ENCODE peak calls at places on chromosomes 6 and 20, in eight cellular contexts. X is HCT116; R is astrocyte of the spinal cord; A is GM20000; B is neural crest cell; N is stimulated activated naive CD4-positive, alpha-beta T cell treated with Interleukin-2 at 50 U/mL for 16 hours; C is activated CD8-positive, alpha-beta memory T cell treated with anti-CD3 and anti-CD28 coated beads for 1 hour; O is Right ventricle myocardium inferior. M is an unnamed sample.

GRCh38 chr6:72984981-72985665 is 240.2 kb downstream of the KHDC1L start:
- DNase-seq in N (no peak), O (no peak), C (no peak), B (no peak), A (no peak), X (no peak), R (peak; percentile 63), M (no peak)

GRCh38 chr6:885051-885590 is 192.2 kb upstream of the EXOC2 start:
- DNase-seq in X (no peak), N (no peak), O (no peak), C (no peak), R (no peak), A (no peak), B (no peak), M (no peak)

GRCh38 chr6:36098920-36099647 is 31.2 kb upstream of the MAPK13 start:
- DNase-seq in B (no peak), C (no peak), X (no peak), A (no peak), R (no peak), N (no peak), O (no peak), M (no peak)

GRCh38 chr20:23690581-23690980 is 1.7 kb upstream of the CST4 start:
- DNase-seq in R (no peak), X (no peak), N (no peak), O (no peak), B (no peak), A (no peak), C (no peak), M (no peak)

GRCh38 chr6:131733376-131734016 is 22.7 kb upstream of the CTAGE9 start:
- DNase-seq in B (no peak), R (peak; percentile 96), A (no peak), N (no peak), C (no peak), X (no peak), O (no peak), M (no peak)

GRCh38 chr6:33075568-33076405 is at the start of gene HLA-DPB1:
- DNase-seq in X (peak; percentile 52), B (no peak), O (no peak), C (no peak), R (peak; percentile 47), A (peak; percentile 90), N (no peak), M (no peak)

GRCh38 chr6:99613398-99613704 is 6.7 kb downstream of the PRDM13 start:
- DNase-seq in A (peak; percentile 88), X (no peak), O (no peak), R (no peak), C (no peak), B (peak; percentile 57), N (peak; percentile 34), M (no peak)

GRCh38 chr6:161228911-161229591 is 44.8 kb downstream of the AGPAT4 start:
- DNase-seq in A (peak; percentile 26), O (no peak), N (no peak), R (peak; percentile 91), C (no peak), X (no peak), B (no peak), M (no peak)

GRCh38 chr6:107443066-107443903 is 16.1 kb downstream of the PDSS2 start:
- DNase-seq in O (no peak), A (no peak), N (no peak), R (peak; percentile 8), X (no peak), B (no peak), C (no peak), M (no peak)

GRCh38 chr20:18527836-18528235 is 20.1 kb downstream of the SEC23B start:
- DNase-seq in N (no peak), R (peak; percentile 9), O (no peak), B (no peak), X (no peak), C (no peak), A (no peak), M (no peak)

GRCh38 chr20:17438436-17439039 is 92.6 kb downstream of the BFSP1 start:
- DNase-seq in N (no peak), A (no peak), O (no peak), R (no peak), X (no peak), C (no peak), B (no peak), M (no peak)

GRCh38 chr6:89596056-89596455 is 42.5 kb downstream of the LYRM2 start:
- DNase-seq in N (no peak), X (no peak), O (no peak), A (peak; percentile 73), C (no peak), R (no peak), B (no peak), M (no peak)

GRCh38 chr6:169961772-169962561 is 210.5 kb downstream of the ERMARD start:
- DNase-seq in X (no peak), B (peak; percentile 61), N (no peak), A (no peak), R (no peak), C (no peak), O (no peak), M (peak; percentile 37)

GRCh38 chr6:154824076-154824475 is 90.9 kb downstream of the SCAF8 start:
- DNase-seq in O (no peak), N (no peak), B (no peak), C (no peak), X (no peak), A (no peak), R (peak; percentile 16), M (no peak)

GRCh38 chr6:170522565-170523183 is 30.4 kb downstream of the PSMB1 start:
- DNase-seq in B (no peak), O (no peak), C (no peak), X (peak; percentile 12), N (no peak), A (no peak), R (no peak), M (no peak)

GRCh38 chr6:55180258-55180657 is 5.9 kb downstream of the HCRTR2 start:
- DNase-seq in R (no peak), B (no peak), X (no peak), A (no peak), C (no peak), O (no peak), N (no peak), M (no peak)

GRCh38 chr20:44787299-44787698 is 23.0 kb downstream of the RIMS4 start:
- DNase-seq in C (no peak), B (no peak), N (no peak), R (no peak), X (no peak), A (no peak), O (no peak), M (no peak)

GRCh38 chr6:163730496-163731210 is 316.1 kb downstream of the QKI start:
- DNase-seq in X (no peak), A (no peak), R (no peak), B (no peak), N (no peak), C (no peak), O (no peak), M (no peak)

GRCh38 chr20:41617059-41617921 is 887 bp downstream of the CHD6 start:
- DNase-seq in R (peak; percentile 28), B (no peak), O (peak; percentile 77), N (peak; percentile 38), X (no peak), C (no peak), A (peak; percentile 47), M (peak; percentile 24)

GRCh38 chr20:1467355-1468116 is 887 bp upstream of the NSFL1C start:
- DNase-seq in C (no peak), B (no peak), R (no peak), A (no peak), N (no peak), O (no peak), X (no peak), M (no peak)

GRCh38 chr20:45819466-45819865 is 7.0 kb downstream of the UBE2C start:
- DNase-seq in C (no peak), B (no peak), O (no peak), X (no peak), N (no peak), R (no peak), A (no peak), M (no peak)

GRCh38 chr6:26155066-26155925 is 68.1 kb downstream of the HFE start:
- DNase-seq in R (peak; percentile 50), B (peak; percentile 22), C (no peak), X (no peak), O (peak; percentile 78), N (no peak), A (no peak), M (peak; percentile 49)

GRCh38 chr20:9068896-9069663 is at the start of gene PLCB4:
- DNase-seq in R (peak; percentile 36), A (no peak), B (peak; percentile 45), O (peak; percentile 76), N (no peak), C (no peak), X (no peak), M (peak; percentile 52)

GRCh38 chr6:94349227-94349626 is 929.9 kb upstream of the EPHA7 start:
- DNase-seq in X (no peak), N (no peak), R (no peak), O (no peak), B (no peak), A (no peak), C (no peak), M (no peak)

GRCh38 chr6:81897793-81898192 is 145.3 kb upstream of the TENT5A start:
- DNase-seq in B (no peak), C (no peak), N (no peak), A (no peak), R (no peak), X (no peak), O (no peak), M (no peak)

GRCh38 chr20:48816282-48816860 is 11.4 kb downstream of the PREX1 start:
- DNase-seq in B (no peak), A (no peak), O (no peak), X (no peak), N (no peak), R (no peak), C (no peak), M (no peak)

GRCh38 chr6:6519028-6519427 is 69.5 kb upstream of the LY86 start:
- DNase-seq in B (no peak), C (no peak), N (no peak), X (no peak), A (no peak), O (no peak), R (no peak), M (no peak)

GRCh38 chr20:51135926-51136325 is 113.0 kb upstream of the KCNG1 start:
- DNase-seq in C (no peak), X (no peak), B (no peak), O (no peak), A (no peak), R (no peak), N (no peak), M (no peak)

GRCh38 chr6:20746024-20746423 is 211.8 kb downstream of the CDKAL1 start:
- DNase-seq in O (no peak), B (no peak), N (no peak), R (no peak), A (no peak), X (no peak), C (no peak), M (no peak)

GRCh38 chr20:49882171-49882970 is 33.0 kb downstream of the SPATA2 start:
- DNase-seq in O (no peak), R (no peak), B (no peak), C (no peak), N (no peak), X (no peak), A (no peak), M (no peak)

GRCh38 chr6:139291813-139292619 is at the start of gene TXLNB:
- DNase-seq in O (peak; percentile 92), C (peak; percentile 71), X (peak; percentile 6), B (peak; percentile 52), A (peak; percentile 39), R (peak; percentile 92), N (peak; percentile 86), M (peak; percentile 84)

GRCh38 chr20:25040438-25040831 is 17.5 kb downstream of the ACSS1 start:
- DNase-seq in N (no peak), O (no peak), C (no peak), R (peak; percentile 57), X (no peak), A (no peak), B (no peak), M (no peak)

GRCh38 chr20:44646023-44646640 is 5.4 kb downstream of the ADA start:
- DNase-seq in A (peak; percentile 40), B (no peak), C (no peak), R (peak; percentile 75), N (no peak), O (no peak), X (no peak), M (no peak)

GRCh38 chr20:44810391-44811149 is at the start of gene RIMS4:
- DNase-seq in X (no peak), C (no peak), B (peak; percentile 20), O (no peak), R (no peak), N (no peak), A (peak; percentile 61), M (no peak)